ENCODE peak calls at places on chromosomes 13 and 19, in five cellular contexts. T is T-helper 17 cell, U is AML-193, C is EL, Y is activated T-cell treated with anti-CD3 and anti-CD28 coated beads for 1 hour. X is an unnamed sample.

GRCh38 chr19:8526345-8527062 is 12.5 kb upstream of the ZNF414 start:
- DNase-seq in T (no peak), U (no peak), C (peak; percentile 93), Y (no peak), X (peak; percentile 96)

GRCh38 chr13:21917046-21918010 is 246.5 kb downstream of the FGF9 start:
- DNase-seq in T (no peak), U (no peak), C (no peak), Y (no peak), X (peak; percentile 54)

GRCh38 chr13:31742102-31742695 is 2.9 kb downstream of the RXFP2 start:
- DNase-seq in U (peak; percentile 80), C (peak; percentile 78), T (peak; percentile 42), Y (peak; percentile 48), X (peak; percentile 61)

GRCh38 chr19:43439183-43440063 is 24.7 kb downstream of the TEX101 start:
- DNase-seq in U (no peak), T (peak; percentile 39), Y (peak; percentile 29), C (peak; percentile 56), X (peak; percentile 65)

GRCh38 chr19:27774337-27774736 is 1438.6 kb downstream of the UQCRFS1 start:
- DNase-seq in Y (no peak), U (no peak), T (no peak), C (no peak), X (no peak)

GRCh38 chr19:11574689-11575088 is 2.8 kb downstream of the ACP5 start:
- DNase-seq in C (no peak), T (no peak), U (no peak), Y (no peak), X (no peak)

GRCh38 chr19:39192846-39193245 is 3.9 kb upstream of the NCCRP1 start:
- DNase-seq in C (no peak), U (no peak), T (no peak), Y (no peak), X (peak; percentile 21)

GRCh38 chr13:72122661-72123060 is 255.7 kb upstream of the DACH1 start:
- DNase-seq in Y (no peak), T (no peak), C (no peak), U (no peak), X (no peak)

GRCh38 chr13:86581711-86582110 is 782.5 kb upstream of the SLITRK6 start:
- DNase-seq in Y (no peak), C (no peak), T (no peak), U (no peak), X (peak; percentile 42)

GRCh38 chr19:56639217-56639616 is 3.7 kb upstream of the SMIM17 start:
- DNase-seq in T (no peak), C (no peak), Y (no peak), U (peak; percentile 37), X (peak; percentile 17)

GRCh38 chr19:50893047-50893737 is 18.0 kb downstream of the KLK4 start:
- DNase-seq in Y (no peak), C (no peak), U (no peak), T (no peak), X (no peak)

GRCh38 chr19:5990289-5990797 is 12.4 kb upstream of the RANBP3 start:
- DNase-seq in T (no peak), C (no peak), U (no peak), Y (no peak), X (no peak)

GRCh38 chr19:13001502-13002388 is 6.5 kb downstream of the NFIX start:
- DNase-seq in U (no peak), C (no peak), T (no peak), Y (no peak), X (no peak)

GRCh38 chr13:95258619-95259194 is 42.5 kb downstream of the ABCC4 start:
- DNase-seq in U (no peak), Y (no peak), T (no peak), C (no peak), X (no peak)

GRCh38 chr13:23656637-23657036 is 86.4 kb downstream of the TNFRSF19 start:
- DNase-seq in T (no peak), U (peak; percentile 23), Y (no peak), C (peak; percentile 16), X (peak; percentile 66)

GRCh38 chr19:53389591-53390377 is 5.2 kb upstream of the ZNF765 start:
- DNase-seq in C (no peak), Y (no peak), T (no peak), U (no peak), X (no peak)

GRCh38 chr13:39538826-39539555 is 64.0 kb downstream of the LHFPL6 start:
- DNase-seq in Y (no peak), U (no peak), T (no peak), C (peak; percentile 78), X (peak; percentile 11)

GRCh38 chr13:47521895-47522487 is 479.1 kb downstream of the SUCLA2 start:
- DNase-seq in T (no peak), U (no peak), Y (no peak), C (no peak), X (no peak)

GRCh38 chr13:29423050-29423449 is 172.4 kb downstream of the SLC7A1 start:
- DNase-seq in Y (no peak), C (no peak), T (no peak), U (no peak), X (no peak)

GRCh38 chr19:17997969-17998826 is 9.8 kb upstream of the ARRDC2 start:
- DNase-seq in C (peak; percentile 50), U (no peak), T (no peak), Y (no peak), X (peak; percentile 41)